ENCODE peak calls at places on chromosomes 12 and 14, in seven cellular contexts. X is trophoblast cell; H is dorsolateral prefrontal cortex; E is psoas muscle; T is left ventricle myocardium inferior; V is colonic mucosa; F is CD8-positive, alpha-beta T cell. G is an unnamed sample.
A peak's percentile ranks its signal among the peaks of the same experiment; 100 is the strongest.

GRCh38 chr12:74317078-74317581 is 220.5 kb upstream of the ATXN7L3B start:
- DNase-seq in X (peak; percentile 58), H (peak; percentile 64), E (no peak), T (peak; percentile 28), V (no peak), F (no peak), G (peak; percentile 85)

GRCh38 chr14:70845601-70846000 is 36.3 kb upstream of the MAP3K9 start:
- DNase-seq in X (no peak), H (no peak), E (no peak), T (no peak), V (no peak), F (no peak), G (no peak)

GRCh38 chr12:6792522-6793201 is 3.3 kb downstream of the CD4 start:
- DNase-seq in X (peak; percentile 18), H (peak; percentile 35), E (peak; percentile 39), T (peak; percentile 38), V (no peak), F (peak; percentile 48), G (no peak)

GRCh38 chr12:2387051-2387834 is 334.5 kb downstream of the CACNA1C start:
- DNase-seq in X (no peak), H (no peak), E (no peak), T (no peak), V (no peak), F (no peak), G (no peak)

GRCh38 chr14:62988967-62989366 is 56.3 kb downstream of the KCNH5 start:
- DNase-seq in X (no peak), H (no peak), E (no peak), T (no peak), V (no peak), F (no peak), G (no peak)

GRCh38 chr14:96089401-96089800 is 50.2 kb downstream of the C14orf132 start:
- DNase-seq in X (no peak), H (no peak), E (no peak), T (no peak), V (no peak), F (no peak), G (no peak)

GRCh38 chr12:1809606-1810140 is 10.7 kb upstream of the LRTM2 start:
- DNase-seq in X (no peak), H (no peak), E (no peak), T (peak; percentile 13), V (no peak), F (no peak), G (no peak)

GRCh38 chr12:99195474-99195873 is 452.1 kb upstream of the GARIN6 start:
- DNase-seq in X (no peak), H (no peak), E (no peak), T (no peak), V (no peak), F (no peak), G (no peak)

GRCh38 chr12:4653257-4653656 is 4.3 kb downstream of the NDUFA9 start:
- DNase-seq in X (no peak), H (no peak), E (no peak), T (no peak), V (no peak), F (no peak), G (no peak)

GRCh38 chr12:96303656-96304055 is 96.6 kb downstream of the CDK17 start:
- DNase-seq in X (no peak), H (no peak), E (no peak), T (no peak), V (no peak), F (no peak), G (no peak)

GRCh38 chr14:74941676-74942097 is 13.7 kb downstream of the PGF start:
- DNase-seq in X (peak; percentile 35), H (peak; percentile 87), E (peak; percentile 70), T (peak; percentile 58), V (no peak), F (peak; percentile 52), G (no peak)
- H3K4me3 ChIP-seq in X (no peak overlapping the region), H (no peak overlapping the region), E (no peak overlapping the region), T (peak overlapping the region; percentile 19), V (no peak overlapping the region), F (peak overlapping the region; percentile 40), G (no peak overlapping the region)

GRCh38 chr12:563250-563781 is 99.9 kb downstream of the NINJ2 start:
- DNase-seq in X (no peak), H (no peak), E (no peak), T (no peak), V (no peak), F (peak; percentile 86), G (no peak)

GRCh38 chr12:561116-561705 is 101.5 kb downstream of the B4GALNT3 start:
- DNase-seq in X (peak; percentile 33), H (no peak), E (no peak), T (no peak), V (no peak), F (no peak), G (no peak)

GRCh38 chr12:560666-561065 is 100.9 kb downstream of the B4GALNT3 start:
- DNase-seq in X (peak; percentile 64), H (no peak), E (no peak), T (no peak), V (no peak), F (peak; percentile 42), G (no peak)

GRCh38 chr12:562634-563033 is 100.6 kb downstream of the NINJ2 start:
- DNase-seq in X (no peak), H (no peak), E (no peak), T (no peak), V (no peak), F (no peak), G (no peak)

GRCh38 chr12:561908-562593 is 101.2 kb downstream of the NINJ2 start:
- DNase-seq in X (no peak), H (peak; percentile 19), E (peak; percentile 59), T (peak; percentile 38), V (no peak), F (no peak), G (no peak)
- H3K4me3 ChIP-seq in X (no peak overlapping the region), H (no peak overlapping the region), E (peak overlapping the region; percentile 36), T (peak overlapping the region; percentile 29), V (no peak overlapping the region), F (peak overlapping the region; percentile 26), G (no peak overlapping the region)

GRCh38 chr14:89364316-89364715 is 52.7 kb downstream of the FOXN3 start:
- DNase-seq in X (no peak), H (no peak), E (no peak), T (no peak), V (peak; percentile 20), F (no peak), G (no peak)
- H3K4me3 ChIP-seq in X (no peak overlapping the region), H (no peak overlapping the region), E (no peak overlapping the region), T (no peak overlapping the region), V (no peak overlapping the region), F (peak overlapping the region; percentile 36), G (no peak overlapping the region)

GRCh38 chr12:24537241-24537860 is 411.6 kb downstream of the BCAT1 start:
- DNase-seq in X (peak; percentile 65), H (no peak), E (no peak), T (no peak), V (no peak), F (no peak), G (no peak)
- H3K4me3 ChIP-seq in X (no peak overlapping the region), H (peak overlapping the region; percentile 17), E (no peak overlapping the region), T (peak overlapping the region; percentile 3), V (no peak overlapping the region), F (no peak overlapping the region), G (no peak overlapping the region)

GRCh38 chr14:39641224-39641623 is 209.0 kb upstream of the FBXO33 start:
- DNase-seq in X (no peak), H (no peak), E (no peak), T (no peak), V (no peak), F (no peak), G (no peak)
- H3K4me3 ChIP-seq in X (no peak overlapping the region), H (no peak overlapping the region), E (no peak overlapping the region), T (no peak overlapping the region), V (no peak overlapping the region), F (no peak overlapping the region), G (no peak overlapping the region)

G was measured in skeletal muscle cell.